ENCODE peak calls at places on chromosomes 3 and 15, in five cellular contexts. N is stimulated activated CD4-positive, alpha-beta T cell treated with anti-CD3 and anti-CD28 coated beads, Interleukin-2, amount 100 ng/mL, for 48 hours; Z is amygdala; G is cardiac muscle cell; E is skeletal muscle cell. P is an unnamed sample.

GRCh38 chr3:18633002-18633401 is 207.9 kb upstream of the SATB1 start:
- DNase-seq in G (no peak), Z (no peak), N (no peak), E (no peak), P (no peak)

GRCh38 chr3:71264840-71265239 is 318.7 kb downstream of the FOXP1 start:
- DNase-seq in E (no peak), N (no peak), Z (no peak), G (no peak), P (no peak)

GRCh38 chr3:106213954-106214353 is 345.1 kb upstream of the CBLB start:
- DNase-seq in N (no peak), G (no peak), E (no peak), Z (no peak), P (no peak)

GRCh38 chr3:114758828-114759709 is 388.0 kb downstream of the ZBTB20 start:
- DNase-seq in Z (no peak), N (no peak), G (no peak), E (peak), P (no peak)

GRCh38 chr15:26050979-26051378 is 187.9 kb upstream of the ATP10A start:
- DNase-seq in N (no peak), E (no peak), G (no peak), Z (no peak), P (peak)

GRCh38 chr15:37934340-37934739 is at the start of gene TMCO5A:
- DNase-seq in N (no peak), G (no peak), Z (no peak), E (no peak), P (no peak)

GRCh38 chr15:89051875-89052274 is 36.4 kb upstream of the ABHD2 start:
- DNase-seq in Z (no peak), E (peak), N (no peak), G (peak), P (no peak)

GRCh38 chr3:186932281-186933181 is 2.2 kb downstream of the ST6GAL1 start:
- DNase-seq in Z (no peak), E (no peak), G (no peak), N (no peak), P (no peak)

GRCh38 chr15:90563460-90563859 is 33.7 kb downstream of the CRTC3 start:
- DNase-seq in N (no peak), Z (no peak), G (no peak), E (no peak), P (no peak)

GRCh38 chr3:42013652-42014442 is 51.9 kb upstream of the ULK4 start:
- DNase-seq in N (peak), E (no peak), G (peak), Z (no peak), P (no peak)

GRCh38 chr3:174949523-174949922 is 90.4 kb downstream of the NAALADL2 start:
- DNase-seq in G (no peak), E (peak), Z (no peak), N (no peak), P (no peak)

GRCh38 chr3:155917781-155918180 is 47.3 kb downstream of the GMPS start:
- DNase-seq in Z (no peak), E (no peak), N (no peak), G (no peak), P (no peak)

GRCh38 chr15:77815015-77815414 is 182.3 kb upstream of the LINGO1 start:
- DNase-seq in E (no peak), G (no peak), N (no peak), Z (no peak), P (no peak)

GRCh38 chr15:85097706-85098105 is 116.0 kb downstream of the PDE8A start:
- DNase-seq in G (no peak), Z (no peak), E (no peak), N (no peak), P (no peak)

GRCh38 chr15:91866971-91867372 is 13.5 kb downstream of the SLCO3A1 start:
- DNase-seq in N (no peak), E (no peak), G (peak), Z (no peak), P (no peak)

GRCh38 chr3:150376001-150376848 is 31.9 kb upstream of the TSC22D2 start:
- DNase-seq in Z (no peak), E (peak), N (no peak), G (peak), P (no peak)

P was measured in putamen.